ENCODE peak calls at places on chromosomes 3 and 15, in five cellular contexts. E, C, D, J and Q are unnamed samples.
A peak's percentile ranks its signal among the peaks of the same experiment; 100 is the strongest.

GRCh38 chr3:80190051-80190450 is 422.3 kb upstream of the ROBO1 start:
- DNase-seq in E (peak; percentile 30), C (peak; percentile 89), D (no peak), J (no peak), Q (no peak)

GRCh38 chr15:39599871-39600270 is 19.0 kb downstream of the THBS1 start:
- DNase-seq in E (peak; percentile 79), C (no peak), D (no peak), J (no peak), Q (no peak)

GRCh38 chr15:61888074-61888780 is 172.0 kb downstream of the VPS13C start:
- DNase-seq in E (peak; percentile 24), C (no peak), D (no peak), J (no peak), Q (no peak)

GRCh38 chr15:82585072-82585471 is 44.8 kb upstream of the RPS17 start:
- DNase-seq in E (peak; percentile 45), C (peak; percentile 14), D (no peak), J (no peak), Q (no peak)

GRCh38 chr3:125990253-125990970 is 21.4 kb downstream of the ROPN1B start:
- DNase-seq in E (peak; percentile 78), C (peak; percentile 92), D (peak; percentile 66), J (peak; percentile 79), Q (peak; percentile 75)

GRCh38 chr3:140910860-140911259 is 30.8 kb upstream of the SLC25A36 start:
- DNase-seq in E (peak; percentile 7), C (no peak), D (peak; percentile 0), J (no peak), Q (no peak)

GRCh38 chr15:40843183-40843884 is 514 bp upstream of the SPINT1 start:
- DNase-seq in E (no peak), C (no peak), D (no peak), J (no peak), Q (peak; percentile 19)

GRCh38 chr3:178850452-178851166 is 221.0 kb downstream of the ZMAT3 start:
- DNase-seq in E (no peak), C (no peak), D (no peak), J (no peak), Q (no peak)

GRCh38 chr3:30473374-30474051 is 132.9 kb upstream of the TGFBR2 start:
- DNase-seq in E (peak; percentile 46), C (peak; percentile 40), D (no peak), J (no peak), Q (no peak)

GRCh38 chr15:39788108-39788507 is 5.5 kb upstream of the FSIP1 start:
- DNase-seq in E (peak; percentile 52), C (no peak), D (no peak), J (no peak), Q (peak; percentile 32)

GRCh38 chr3:40681658-40682055 is 156.9 kb downstream of the ZNF621 start:
- DNase-seq in E (no peak), C (no peak), D (no peak), J (no peak), Q (no peak)

GRCh38 chr3:16825617-16826204 is 59.0 kb upstream of the PLCL2 start:
- DNase-seq in E (no peak), C (no peak), D (no peak), J (no peak), Q (no peak)

GRCh38 chr15:71709808-71710418 is 100.4 kb upstream of the NR2E3 start:
- DNase-seq in E (no peak), C (no peak), D (no peak), J (no peak), Q (no peak)

GRCh38 chr3:76570436-76571057 is 469.4 kb upstream of the ROBO2 start:
- DNase-seq in E (peak; percentile 48), C (no peak), D (peak; percentile 8), J (no peak), Q (peak; percentile 12)

GRCh38 chr15:58440922-58441321 is 9.1 kb downstream of the LIPC start:
- DNase-seq in E (no peak), C (no peak), D (no peak), J (no peak), Q (no peak)

GRCh38 chr3:74214286-74214685 is 400.2 kb downstream of the CNTN3 start:
- DNase-seq in E (no peak), C (no peak), D (no peak), J (no peak), Q (no peak)

GRCh38 chr15:74630284-74631086 is 14.8 kb downstream of the CLK3 start:
- DNase-seq in E (no peak), C (no peak), D (peak; percentile 69), J (no peak), Q (no peak)
- TF ChIP-seq CTCF in E (no peak), C (peak; percentile 49), D (no peak), J (no peak), Q (no peak)

DNA sequence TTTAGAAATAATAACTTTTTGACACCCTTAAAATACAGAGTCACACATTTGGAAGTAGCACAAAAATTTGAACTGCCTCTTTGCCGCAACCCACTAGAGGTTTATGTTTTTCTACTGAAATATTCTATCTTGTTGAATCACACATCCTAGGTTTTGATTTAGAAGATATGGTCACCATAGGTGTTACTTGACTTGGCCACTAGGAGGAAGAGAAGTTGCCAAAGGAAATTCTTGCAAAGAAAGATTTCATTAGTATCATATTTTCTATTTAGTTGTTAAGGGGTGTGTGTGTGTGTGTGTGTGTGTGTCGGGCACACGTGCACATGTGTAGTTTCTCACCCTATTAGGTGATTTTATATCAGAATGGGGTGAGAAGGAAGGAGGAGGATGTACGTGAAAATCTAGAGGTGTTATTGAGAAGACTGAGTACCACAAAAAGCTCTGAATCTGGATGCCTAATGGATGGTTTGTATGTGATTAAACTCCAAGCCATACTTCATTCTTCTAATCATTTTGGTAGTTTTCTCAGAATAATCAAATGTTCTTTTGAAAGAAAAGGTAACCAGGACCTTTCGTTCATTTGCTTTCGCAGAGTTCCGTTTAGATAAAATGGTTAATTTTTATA is 31.5 kb downstream of the ZFAND6 start:
- DNase-seq in E (no peak), C (no peak), D (no peak), J (no peak), Q (no peak)
- TF ChIP-seq CTCF in E (peak; percentile 36), C (peak; percentile 48), D (peak; percentile 74), J (peak; percentile 52), Q (peak; percentile 12)

GRCh38 chr15:43913941-43914340 is 87.1 kb downstream of the WDR76 start:
- DNase-seq in E (no peak), C (no peak), D (no peak), J (no peak), Q (no peak)

GRCh38 chr15:43911235-43911661 is 84.4 kb downstream of the WDR76 start:
- DNase-seq in E (peak; percentile 93), C (peak; percentile 97), D (no peak), J (no peak), Q (no peak)

GRCh38 chr15:43915820-43916660 is 89.2 kb downstream of the WDR76 start:
- DNase-seq in E (no peak), C (no peak), D (no peak), J (no peak), Q (no peak)

GRCh38 chr15:43912208-43912607 is 85.4 kb downstream of the WDR76 start:
- DNase-seq in E (no peak), C (no peak), D (no peak), J (no peak), Q (no peak)

GRCh38 chr15:43912991-43913927 is 86.5 kb downstream of the WDR76 start:
- DNase-seq in E (peak; percentile 99), C (peak; percentile 98), D (no peak), J (no peak), Q (no peak)
- TF ChIP-seq CTCF in E (no peak), C (no peak), D (no peak), J (no peak), Q (no peak)

DNA sequence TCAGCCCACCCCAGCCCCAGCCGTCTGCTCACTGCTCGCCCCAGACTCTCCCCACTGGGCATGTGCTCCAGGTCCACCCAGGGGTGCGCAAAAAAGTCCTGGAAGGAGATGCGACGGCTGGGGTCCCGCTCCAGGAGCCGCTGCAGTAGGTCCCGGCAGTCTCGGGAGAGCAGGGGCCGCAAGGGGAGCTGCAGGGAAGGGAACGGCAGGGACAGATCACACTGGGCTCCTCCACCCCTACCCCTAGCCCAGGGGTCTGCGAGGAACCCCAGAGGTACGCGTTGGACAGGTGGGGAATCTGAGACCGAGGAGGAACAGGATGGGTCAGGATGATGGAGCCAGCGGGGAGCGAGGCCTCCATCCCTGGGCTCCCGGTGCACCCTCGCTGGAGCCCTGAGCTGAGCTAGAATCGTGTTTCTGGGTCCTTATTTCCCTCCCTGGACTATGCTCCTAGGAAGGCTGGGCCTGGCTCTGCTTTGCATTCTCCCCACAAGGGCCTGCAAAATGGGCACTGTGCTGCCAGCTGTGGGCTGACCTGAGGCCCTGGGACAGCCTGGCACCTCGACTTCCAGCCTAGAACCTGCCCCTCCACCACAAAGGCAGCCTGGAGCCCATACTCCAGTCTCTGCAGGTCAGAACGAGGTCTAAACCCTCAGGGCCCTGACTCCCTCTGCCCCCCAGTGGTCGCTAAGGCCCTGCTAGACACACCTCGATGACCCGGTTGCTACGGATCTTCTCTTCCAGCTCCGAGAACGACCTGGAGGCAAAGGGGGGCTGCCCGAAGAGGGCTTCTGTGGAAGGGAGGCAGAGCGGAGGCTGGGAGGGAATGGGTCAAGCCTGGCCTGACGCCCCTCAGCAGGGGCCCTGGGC is 3.2 kb downstream of the ULK3 start:
- DNase-seq in E (no peak), C (no peak), D (peak; percentile 60), J (no peak), Q (no peak)
- TF ChIP-seq CTCF in E (no peak), C (peak; percentile 30), D (peak; percentile 73), J (no peak), Q (no peak)

GRCh38 chr3:124576565-124577493 is 153.4 kb upstream of the UMPS start:
- DNase-seq in E (no peak), C (no peak), D (no peak), J (no peak), Q (no peak)
- TF ChIP-seq CTCF in E (no peak), C (no peak), D (no peak), J (peak; percentile 18), Q (no peak)